ENCODE peak calls at places on chromosome 1, in six cellular contexts. One of them, this sample, is unnamed.

GRCh38 chr1:63935148-63935547 is 161.3 kb downstream of the ROR1 start:
- DNase-seq in HFF-Myc: no peak
- DNase-seq in right lobe of liver: no peak
- DNase-seq in IMR-90: no peak
- DNase-seq in AG10803: no peak
- DNase-seq in Panc1: no peak
- DNase-seq in this sample: no peak

GRCh38 chr1:100443739-100444571 is 91.6 kb downstream of the CDC14A start:
- DNase-seq in Panc1: no peak
- DNase-seq in right lobe of liver: no peak
- DNase-seq in AG10803: no peak
- DNase-seq in HFF-Myc: no peak
- DNase-seq in IMR-90: peak
- DNase-seq in this sample: no peak

GRCh38 chr1:153375511-153375910 is at the start of gene S100A12:
- DNase-seq in right lobe of liver: no peak
- DNase-seq in HFF-Myc: peak
- DNase-seq in AG10803: peak
- DNase-seq in Panc1: no peak
- DNase-seq in IMR-90: peak
- DNase-seq in this sample: no peak

GRCh38 chr1:118290571-118290970 is 105.5 kb upstream of the SPAG17 start:
- DNase-seq in Panc1: no peak
- DNase-seq in right lobe of liver: no peak
- DNase-seq in AG10803: peak
- DNase-seq in IMR-90: no peak
- DNase-seq in HFF-Myc: no peak
- DNase-seq in this sample: no peak

GRCh38 chr1:192739476-192740184 is 69.2 kb upstream of the RGS2 start:
- DNase-seq in right lobe of liver: no peak
- DNase-seq in HFF-Myc: no peak
- DNase-seq in IMR-90: no peak
- DNase-seq in AG10803: no peak
- DNase-seq in Panc1: peak
- DNase-seq in this sample: no peak

GRCh38 chr1:118077331-118078055 is 107.5 kb downstream of the SPAG17 start:
- DNase-seq in Panc1: no peak
- DNase-seq in IMR-90: peak
- DNase-seq in AG10803: peak
- DNase-seq in HFF-Myc: no peak
- DNase-seq in right lobe of liver: no peak
- DNase-seq in this sample: no peak

GRCh38 chr1:66371233-66372005 is 162.5 kb upstream of the SGIP1 start:
- DNase-seq in right lobe of liver: no peak
- DNase-seq in IMR-90: peak
- DNase-seq in HFF-Myc: no peak
- DNase-seq in Panc1: no peak
- DNase-seq in AG10803: peak
- DNase-seq in this sample: no peak

GRCh38 chr1:241747992-241748391 is 95.9 kb downstream of the WDR64 start:
- DNase-seq in IMR-90: no peak
- DNase-seq in Panc1: no peak
- DNase-seq in right lobe of liver: no peak
- DNase-seq in HFF-Myc: no peak
- DNase-seq in AG10803: no peak
- DNase-seq in this sample: no peak

GRCh38 chr1:161930064-161930463 is 93.6 kb downstream of the OLFML2B start:
- DNase-seq in AG10803: peak
- DNase-seq in IMR-90: peak
- DNase-seq in right lobe of liver: no peak
- DNase-seq in HFF-Myc: no peak
- DNase-seq in Panc1: no peak
- DNase-seq in this sample: no peak

GRCh38 chr1:107683198-107683657 is 281.8 kb downstream of the VAV3 start:
- DNase-seq in IMR-90: no peak
- DNase-seq in Panc1: no peak
- DNase-seq in AG10803: no peak
- DNase-seq in right lobe of liver: no peak
- DNase-seq in HFF-Myc: no peak
- DNase-seq in this sample: no peak

GRCh38 chr1:155967410-155968400 is 10.6 kb downstream of the ARHGEF2 start:
- DNase-seq in right lobe of liver: no peak
- DNase-seq in AG10803: no peak
- DNase-seq in Panc1: no peak
- DNase-seq in IMR-90: no peak
- DNase-seq in HFF-Myc: no peak
- DNase-seq in this sample: no peak

GRCh38 chr1:1178794-1179331 is 5.2 kb downstream of the TTLL10 start:
- DNase-seq in IMR-90: no peak
- DNase-seq in HFF-Myc: no peak
- DNase-seq in Panc1: no peak
- DNase-seq in AG10803: no peak
- DNase-seq in right lobe of liver: no peak
- DNase-seq in this sample: no peak

GRCh38 chr1:113913887-113914664 is 8.9 kb downstream of the DCLRE1B start:
- DNase-seq in Panc1: no peak
- DNase-seq in HFF-Myc: no peak
- DNase-seq in right lobe of liver: no peak
- DNase-seq in AG10803: no peak
- DNase-seq in IMR-90: no peak
- DNase-seq in this sample: no peak

GRCh38 chr1:184075040-184076029 is 23.8 kb downstream of the TSEN15 start:
- DNase-seq in AG10803: peak
- DNase-seq in Panc1: no peak
- DNase-seq in HFF-Myc: peak
- DNase-seq in IMR-90: peak
- DNase-seq in right lobe of liver: no peak
- DNase-seq in this sample: peak

GRCh38 chr1:36710008-36710407 is 227.3 kb upstream of the CSF3R start:
- DNase-seq in right lobe of liver: no peak
- DNase-seq in IMR-90: no peak
- DNase-seq in HFF-Myc: no peak
- DNase-seq in Panc1: no peak
- DNase-seq in AG10803: no peak
- DNase-seq in this sample: no peak

GRCh38 chr1:220942278-220942677 is 63.0 kb downstream of the HLX start:
- DNase-seq in HFF-Myc: no peak
- DNase-seq in Panc1: no peak
- DNase-seq in AG10803: no peak
- DNase-seq in right lobe of liver: no peak
- DNase-seq in IMR-90: no peak
- DNase-seq in this sample: no peak

GRCh38 chr1:187264995-187265602 is 436.4 kb downstream of the PLA2G4A start:
- DNase-seq in IMR-90: peak
- DNase-seq in Panc1: peak
- DNase-seq in AG10803: peak
- DNase-seq in right lobe of liver: no peak
- DNase-seq in HFF-Myc: no peak
- DNase-seq in this sample: no peak

GRCh38 chr1:242524571-242525359 is at the start of gene PLD5:
- DNase-seq in IMR-90: no peak
- DNase-seq in Panc1: no peak
- DNase-seq in AG10803: no peak
- DNase-seq in HFF-Myc: no peak
- DNase-seq in right lobe of liver: no peak
- DNase-seq in this sample: no peak

GRCh38 chr1:246597340-246597739 is 31.1 kb downstream of the CNST start:
- DNase-seq in IMR-90: peak
- DNase-seq in Panc1: no peak
- DNase-seq in HFF-Myc: peak
- DNase-seq in right lobe of liver: no peak
- DNase-seq in AG10803: peak
- DNase-seq in this sample: no peak

DNA sequence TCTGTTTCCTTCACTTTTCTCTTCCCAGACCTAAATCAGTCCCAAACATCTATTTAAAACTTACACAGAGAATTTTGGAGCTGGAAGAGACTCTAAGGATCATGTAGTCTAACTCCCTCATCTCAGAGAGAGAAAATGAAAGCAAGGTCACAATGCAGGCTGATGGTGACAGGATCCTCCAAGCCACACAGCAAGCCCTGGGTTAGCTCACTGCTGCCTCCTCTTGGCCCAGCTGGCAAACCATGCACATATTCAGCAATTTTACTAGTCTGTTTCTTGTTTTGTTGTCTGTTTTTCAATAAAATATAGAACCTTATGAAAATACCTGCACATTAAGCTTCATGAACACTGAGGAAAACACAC is 27.7 kb upstream of the LY9 start:
- DNase-seq in Panc1: peak
- DNase-seq in right lobe of liver: no peak
- DNase-seq in IMR-90: no peak
- DNase-seq in AG10803: peak
- DNase-seq in HFF-Myc: no peak
- DNase-seq in this sample: peak
- TF ChIP-seq CTCF in Panc1: peak
- TF ChIP-seq CTCF in right lobe of liver: peak
- TF ChIP-seq CTCF in IMR-90: peak
- TF ChIP-seq CTCF in AG10803: peak
- TF ChIP-seq CTCF in HFF-Myc: no peak
- TF ChIP-seq CTCF in this sample: peak

GRCh38 chr1:199279872-199280649 is 641.2 kb downstream of the PTPRC start:
- DNase-seq in Panc1: no peak
- DNase-seq in HFF-Myc: no peak
- DNase-seq in right lobe of liver: no peak
- DNase-seq in IMR-90: peak
- DNase-seq in AG10803: peak
- DNase-seq in this sample: no peak
- TF ChIP-seq CTCF in Panc1: peak
- TF ChIP-seq CTCF in HFF-Myc: no peak
- TF ChIP-seq CTCF in right lobe of liver: no peak
- TF ChIP-seq CTCF in IMR-90: no peak
- TF ChIP-seq CTCF in AG10803: no peak
- TF ChIP-seq CTCF in this sample: no peak

DNA sequence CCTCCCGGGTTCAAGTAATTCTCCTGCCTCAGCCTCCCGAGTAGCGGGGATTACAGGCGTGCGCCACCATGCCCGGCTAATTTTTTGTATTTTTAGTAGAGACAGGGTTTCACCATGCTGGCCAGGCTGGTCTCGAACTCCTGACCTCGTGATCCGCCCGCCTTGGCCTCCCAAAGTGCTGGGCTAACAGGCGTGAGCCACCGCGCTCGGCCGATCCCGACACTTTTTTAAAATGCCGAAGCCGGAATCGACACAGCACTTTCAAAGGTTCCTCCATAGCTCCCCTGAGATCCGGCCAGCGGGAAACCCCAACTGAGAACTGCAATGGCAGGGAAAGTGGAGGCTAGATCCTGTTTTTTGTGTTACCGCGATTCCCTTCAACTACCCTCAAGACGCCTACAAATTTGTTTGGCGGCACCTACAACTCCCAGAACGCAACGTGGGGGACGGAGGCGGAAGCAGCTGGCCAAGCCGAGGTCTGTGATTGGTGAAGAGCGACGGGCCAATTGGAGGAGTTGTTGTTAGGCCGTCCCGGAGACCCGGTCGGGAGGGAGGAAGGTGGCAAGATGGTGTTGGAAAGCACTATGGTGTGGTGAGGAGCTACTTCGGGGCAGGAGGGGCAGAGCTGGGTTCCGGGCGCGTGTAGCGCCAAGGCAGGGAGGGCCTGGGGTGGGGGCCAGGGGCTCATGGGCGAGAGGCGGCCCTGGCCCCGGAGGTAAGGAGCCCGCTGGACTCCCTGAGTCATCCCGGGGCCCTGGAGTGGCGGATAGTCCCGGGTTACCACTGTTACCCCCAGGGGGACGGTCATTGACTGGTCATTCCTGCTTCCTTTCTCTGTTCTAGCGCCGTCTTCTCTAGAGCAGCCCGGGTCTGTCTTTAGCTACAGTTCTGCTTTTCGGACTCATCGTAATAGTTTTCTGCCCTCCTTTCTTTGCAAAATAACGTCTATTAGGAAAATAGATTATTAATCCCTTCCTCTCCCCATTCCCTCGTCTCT is at the start of gene PSMD4:
- DNase-seq in right lobe of liver: peak
- DNase-seq in Panc1: peak
- DNase-seq in HFF-Myc: peak
- DNase-seq in AG10803: peak
- DNase-seq in IMR-90: peak
- DNase-seq in this sample: peak
- TF ChIP-seq CTCF in right lobe of liver: no peak
- TF ChIP-seq CTCF in Panc1: no peak
- TF ChIP-seq CTCF in HFF-Myc: no peak
- TF ChIP-seq CTCF in AG10803: no peak
- TF ChIP-seq CTCF in IMR-90: no peak
- TF ChIP-seq CTCF in this sample: no peak

GRCh38 chr1:109649380-109649987 is 6.4 kb upstream of the GSTM4 start:
- DNase-seq in IMR-90: peak
- DNase-seq in AG10803: peak
- DNase-seq in HFF-Myc: no peak
- DNase-seq in Panc1: no peak
- DNase-seq in right lobe of liver: peak
- DNase-seq in this sample: no peak
- TF ChIP-seq CTCF in IMR-90: peak
- TF ChIP-seq CTCF in AG10803: peak
- TF ChIP-seq CTCF in HFF-Myc: peak
- TF ChIP-seq CTCF in Panc1: peak
- TF ChIP-seq CTCF in right lobe of liver: peak
- TF ChIP-seq CTCF in this sample: peak

GRCh38 chr1:27084107-27084506 is 70.8 kb downstream of the SLC9A1 start:
- DNase-seq in AG10803: no peak
- DNase-seq in right lobe of liver: no peak
- DNase-seq in IMR-90: no peak
- DNase-seq in HFF-Myc: no peak
- DNase-seq in Panc1: no peak
- DNase-seq in this sample: no peak
- TF ChIP-seq CTCF in AG10803: no peak
- TF ChIP-seq CTCF in right lobe of liver: no peak
- TF ChIP-seq CTCF in IMR-90: no peak
- TF ChIP-seq CTCF in HFF-Myc: no peak
- TF ChIP-seq CTCF in Panc1: no peak
- TF ChIP-seq CTCF in this sample: no peak

GRCh38 chr1:89609781-89610456 is 23.0 kb upstream of the LRRC8C start:
- DNase-seq in Panc1: no peak
- DNase-seq in right lobe of liver: no peak
- DNase-seq in HFF-Myc: no peak
- DNase-seq in AG10803: no peak
- DNase-seq in IMR-90: no peak
- DNase-seq in this sample: no peak
- TF ChIP-seq CTCF in Panc1: no peak
- TF ChIP-seq CTCF in right lobe of liver: no peak
- TF ChIP-seq CTCF in HFF-Myc: no peak
- TF ChIP-seq CTCF in AG10803: no peak
- TF ChIP-seq CTCF in IMR-90: no peak
- TF ChIP-seq CTCF in this sample: no peak

This sample was measured in GM10248.